ENCODE peak calls at places on chromosomes 12 and 14, in ten cellular contexts. C is spleen, J is stomach, E is GM23338, P is transverse colon, O is esophagus muscularis mucosa, U is prostate gland, A is HCT116, W is endothelial cell of umbilical vein, L is sigmoid colon. T is an unnamed sample. For H3K4me1, the result is how much of the 10 kb centered on the place peaks cover.

GRCh38 chr12:93164103-93164880 is 213.4 kb upstream of the NUDT4 start:
- DNase-seq in P (peak), E (no peak), C (no peak), L (no peak), U (peak), A (no peak), W (no peak), O (no peak), J (no peak), T (no peak)

GRCh38 chr14:92341791-92342190 is 18.8 kb downstream of the SLC24A4 start:
- DNase-seq in E (no peak), W (no peak), P (no peak), L (no peak), A (no peak), J (no peak), O (no peak), U (no peak), C (no peak), T (no peak)

GRCh38 chr12:24095245-24095644 is 145.8 kb upstream of the SOX5 start:
- DNase-seq in P (no peak), L (no peak), A (no peak), O (no peak), C (no peak), J (no peak), E (no peak), W (no peak), U (no peak), T (no peak)

GRCh38 chr12:103930787-103931536 is 752 bp downstream of the HSP90B1 start:
- DNase-seq in W (peak), P (peak), J (peak), E (peak), C (peak), U (peak), O (peak), A (no peak), L (peak), T (peak)

GRCh38 chr14:64673748-64674147 is 30.5 kb upstream of the PLEKHG3 start:
- DNase-seq in O (no peak), U (no peak), J (no peak), E (no peak), A (no peak), P (no peak), L (no peak), W (no peak), C (peak), T (no peak)

GRCh38 chr12:48446372-48446771 is 26.0 kb upstream of the ANP32D start:
- DNase-seq in L (no peak), P (no peak), O (no peak), A (no peak), J (no peak), U (no peak), W (peak), E (no peak), C (no peak), T (no peak)

GRCh38 chr12:32365473-32366064 is 33.8 kb upstream of the FGD4 start:
- DNase-seq in L (no peak), P (peak), W (peak), J (peak), O (no peak), A (peak), E (peak), C (no peak), U (peak), T (no peak)

GRCh38 chr12:130870442-130871285 is 1.2 kb upstream of the RAN start:
- DNase-seq in U (peak), J (peak), L (peak), A (peak), C (peak), P (peak), W (peak), E (peak), O (peak), T (peak)

GRCh38 chr12:31859232-31859977 is 99.8 kb upstream of the RESF1 start:
- DNase-seq in U (no peak), O (no peak), A (no peak), E (no peak), W (no peak), C (no peak), J (no peak), L (no peak), P (peak), T (no peak)

GRCh38 chr14:101721951-101722661 is 39.4 kb upstream of the PPP2R5C start:
- DNase-seq in O (peak), A (no peak), J (peak), E (peak), L (no peak), W (peak), U (peak), C (peak), P (peak), T (peak)

GRCh38 chr12:99111600-99111999 is 466.5 kb downstream of the APAF1 start:
- DNase-seq in J (no peak), A (no peak), O (no peak), P (no peak), E (peak), W (no peak), U (no peak), C (no peak), L (no peak), T (no peak)

GRCh38 chr14:80211143-80212024 is at the start of gene DIO2:
- DNase-seq in O (no peak), P (no peak), J (no peak), L (no peak), E (peak), A (no peak), C (no peak), W (peak), U (no peak), T (no peak)

GRCh38 chr12:57504033-57504432 is 16.2 kb downstream of the MARS1 start:
- DNase-seq in J (no peak), C (peak), E (no peak), L (no peak), P (no peak), O (no peak), W (no peak), U (no peak), A (no peak), T (no peak)

GRCh38 chr14:76953196-76953945 is 75.1 kb downstream of the IRF2BPL start:
- DNase-seq in L (peak), E (peak), W (peak), C (peak), O (no peak), P (peak), U (peak), J (peak), A (peak), T (no peak)

GRCh38 chr14:98864211-98864610 is 407.8 kb downstream of the BCL11B start:
- DNase-seq in E (no peak), L (no peak), O (no peak), P (no peak), C (no peak), W (no peak), J (no peak), U (no peak), A (no peak), T (no peak)

GRCh38 chr12:33994857-33995808 is 27.2 kb upstream of the ALG10 start:
- DNase-seq in W (no peak), O (no peak), L (no peak), E (no peak), C (no peak), J (no peak), U (no peak), A (no peak), P (no peak), T (no peak)

GRCh38 chr14:100554082-100554677 is 33.0 kb downstream of the BEGAIN start:
- DNase-seq in U (peak), P (peak), W (no peak), O (no peak), J (peak), A (no peak), C (no peak), L (no peak), E (no peak), T (peak)

GRCh38 chr12:46464863-46465262 is 92.3 kb upstream of the SLC38A2 start:
- DNase-seq in L (no peak), O (no peak), J (no peak), A (no peak), W (no peak), P (no peak), C (no peak), U (no peak), E (no peak), T (no peak)

GRCh38 chr12:124877423-124877822 is 13.8 kb upstream of the SCARB1 start:
- DNase-seq in W (no peak), C (no peak), O (no peak), E (no peak), A (no peak), L (no peak), J (no peak), P (no peak), U (no peak), T (no peak)

DNA sequence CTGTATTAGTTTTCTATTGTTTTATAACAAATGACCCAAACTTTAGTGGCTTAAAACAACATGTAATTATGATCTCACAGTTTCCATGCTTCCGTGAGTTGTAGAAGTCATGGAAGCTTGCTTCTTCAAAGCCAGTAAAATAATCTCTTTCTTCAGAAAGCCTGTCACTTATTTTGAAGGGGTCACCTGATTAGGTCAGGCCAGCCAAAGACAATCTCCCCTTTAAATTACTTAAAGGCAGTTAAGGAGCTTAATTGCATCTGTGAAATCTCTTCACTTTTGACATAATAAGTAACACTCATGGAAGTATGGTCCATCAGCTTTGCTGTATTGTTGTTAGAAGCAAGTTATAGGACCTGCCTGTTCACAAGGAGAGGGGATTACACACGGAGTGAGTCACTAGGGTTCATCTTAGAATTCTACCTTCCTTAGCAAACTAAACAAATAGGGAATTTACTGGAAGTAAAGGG is 89.8 kb downstream of the FAR2 start:
- DNase-seq in W (peak), P (no peak), C (no peak), L (no peak), O (no peak), E (no peak), U (no peak), A (no peak), J (no peak), T (no peak)
- H3K4me1 ChIP-seq in W (half or more), P (under half), C (under half), L (under half), O (under half), E (under half), U (under half), A (under half), J (under half), T (under half)

GRCh38 chr12:89799316-89799715 is 90.7 kb upstream of the ATP2B1 start:
- DNase-seq in P (no peak), J (no peak), O (no peak), U (no peak), C (no peak), L (no peak), E (no peak), W (no peak), A (no peak), T (no peak)
- TF ChIP-seq POLR2AphosphoS5 in P (no peak), J (no peak), O (no peak), U (no peak), C (no peak), L (no peak), E (no peak), W (no peak), A (no peak), T (no peak)

GRCh38 chr12:9761407-9761736 is 671 bp upstream of the CD69 start:
- DNase-seq in W (no peak), E (no peak), U (no peak), J (no peak), A (no peak), O (no peak), L (no peak), C (no peak), P (no peak), T (no peak)
- H3K4me1 ChIP-seq in W (under half), E (under half), U (under half), J (under half), A (under half), O (under half), L (under half), C (under half), P (under half), T (under half)

DNA sequence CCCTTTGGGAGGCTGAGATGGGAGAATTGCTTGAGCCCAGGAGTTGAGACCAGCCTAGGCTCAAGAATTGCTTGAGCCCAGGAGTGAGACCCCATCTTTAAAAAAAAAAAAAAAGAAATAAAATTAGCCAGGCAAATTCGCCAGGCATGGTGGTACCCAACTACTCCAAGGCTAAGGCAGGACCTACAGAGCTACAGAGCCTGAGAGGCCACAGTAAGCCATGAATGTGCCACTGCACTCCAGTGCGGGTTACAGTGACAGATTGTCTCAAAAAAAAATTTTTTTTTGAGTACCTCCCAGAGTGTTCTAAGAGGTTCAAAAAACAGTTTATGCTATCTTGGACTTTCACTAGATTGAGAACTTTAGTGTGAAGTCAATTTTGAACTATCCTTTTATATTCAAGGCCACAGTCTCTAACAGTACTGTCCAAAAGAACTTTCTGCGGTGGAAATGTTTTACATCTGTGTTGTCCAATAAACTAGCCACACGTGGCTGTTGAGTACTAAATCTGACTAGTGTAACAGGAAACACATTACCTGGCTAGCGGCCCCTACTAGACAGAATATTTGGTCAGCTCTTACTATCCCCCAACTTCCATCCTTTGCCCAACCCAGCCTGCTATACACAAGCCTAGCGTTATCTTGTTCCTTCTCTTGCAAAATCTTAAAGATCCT is 2.4 kb downstream of the RPL36AL start:
- DNase-seq in A (no peak), P (no peak), L (no peak), E (no peak), U (no peak), O (no peak), C (no peak), W (no peak), J (no peak), T (no peak)
- TF ChIP-seq POLR2AphosphoS5 in A (no peak), P (no peak), L (no peak), E (peak), U (no peak), O (no peak), C (no peak), W (no peak), J (no peak), T (no peak)